ENCODE peak calls at places on chromosomes 3 and 15, in eight cellular contexts. M is posterior cingulate gyrus; I is NCI-H2081; R is bronchial epithelial cell; A is stimulated activated CD8-positive, alpha-beta memory T cell treated with anti-CD3 and anti-CD28 coated beads, Interleukin-4, amount 100 ng/mL, for 4 hours; T is Kasumi-1; K is K562; U is heart left ventricle. X is an unnamed sample.

GRCh38 chr3:105394177-105394576 is 27.5 kb downstream of the ALCAM start:
- DNase-seq in A (no peak), I (no peak), U (no peak), K (no peak), M (no peak), R (peak), T (no peak), X (no peak)

GRCh38 chr15:39053480-39053879 is 488.9 kb upstream of the RASGRP1 start:
- DNase-seq in I (no peak), R (no peak), U (no peak), K (no peak), A (no peak), M (no peak), T (no peak), X (no peak)

GRCh38 chr3:81300324-81300927 is 461.0 kb downstream of the GBE1 start:
- DNase-seq in A (no peak), R (peak), T (no peak), K (no peak), I (no peak), U (no peak), M (no peak), X (no peak)

GRCh38 chr15:95259965-95260364 is 1028.6 kb downstream of the MCTP2 start:
- DNase-seq in R (peak), M (no peak), I (no peak), T (no peak), K (peak), A (no peak), U (no peak), X (no peak)

GRCh38 chr15:73658645-73659044 is 25.5 kb upstream of the NPTN start:
- DNase-seq in M (no peak), A (no peak), T (no peak), R (no peak), K (no peak), I (no peak), U (no peak), X (no peak)

GRCh38 chr3:113210608-113211369 is 568 bp upstream of the BOC start:
- DNase-seq in T (no peak), K (no peak), U (no peak), A (no peak), I (no peak), M (no peak), R (peak), X (no peak)

GRCh38 chr15:99306694-99307338 is 55.5 kb downstream of the LRRC28 start:
- DNase-seq in I (peak), A (no peak), T (no peak), R (peak), U (peak), M (no peak), K (no peak), X (no peak)

GRCh38 chr3:120824613-120825012 is 82.1 kb downstream of the GTF2E1 start:
- DNase-seq in A (no peak), I (no peak), R (no peak), U (no peak), K (no peak), T (no peak), M (no peak), X (no peak)

GRCh38 chr3:183149915-183150825 is 12.4 kb downstream of the LAMP3 start:
- DNase-seq in T (no peak), I (no peak), A (no peak), M (no peak), R (no peak), K (no peak), U (no peak), X (no peak)

GRCh38 chr15:67863442-67863987 is 23.7 kb upstream of the RNU6-1 start:
- DNase-seq in K (peak), A (peak), M (peak), T (peak), I (peak), U (peak), R (peak), X (no peak)

GRCh38 chr3:152331975-152332374 is 63.2 kb downstream of the MBNL1 start:
- DNase-seq in T (no peak), R (no peak), I (no peak), M (no peak), K (no peak), A (no peak), U (no peak), X (no peak)

GRCh38 chr15:77126927-77127326 is 56.0 kb upstream of the TSPAN3 start:
- DNase-seq in A (no peak), M (no peak), R (peak), T (no peak), K (no peak), U (no peak), I (no peak), X (no peak)

GRCh38 chr3:53850895-53851294 is 4.5 kb downstream of the IL17RB start:
- DNase-seq in T (no peak), A (no peak), K (no peak), U (no peak), I (no peak), M (no peak), R (peak), X (peak)

GRCh38 chr3:13916375-13916774 is 36.5 kb upstream of the WNT7A start:
- DNase-seq in A (no peak), K (no peak), U (no peak), T (no peak), I (no peak), R (no peak), M (no peak), X (no peak)

GRCh38 chr15:66923438-66923881 is 141.9 kb upstream of the SMAD3 start:
- DNase-seq in K (peak), I (no peak), U (no peak), A (no peak), M (no peak), R (peak), T (peak), X (no peak)

GRCh38 chr3:175357758-175358157 is 498.6 kb downstream of the NAALADL2 start:
- DNase-seq in T (peak), R (no peak), I (no peak), M (no peak), U (no peak), K (no peak), A (no peak), X (no peak)

GRCh38 chr3:165389653-165390052 is 193.5 kb upstream of the SLITRK3 start:
- DNase-seq in M (no peak), A (no peak), U (no peak), K (no peak), R (no peak), T (no peak), I (no peak), X (no peak)

GRCh38 chr3:152269423-152270144 is 855 bp downstream of the MBNL1 start:
- DNase-seq in M (no peak), K (no peak), T (peak), U (peak), A (no peak), R (peak), I (peak), X (peak)

GRCh38 chr3:84555629-84556028 is 403.2 kb upstream of the CADM2 start:
- DNase-seq in K (no peak), T (no peak), M (no peak), R (no peak), U (no peak), A (no peak), I (no peak), X (no peak)

GRCh38 chr15:67130673-67131601 is 65.5 kb downstream of the SMAD3 start:
- DNase-seq in U (no peak), T (no peak), A (no peak), R (peak), K (no peak), M (no peak), I (no peak), X (no peak)

GRCh38 chr15:37056894-37057205 is 43.5 kb downstream of the MEIS2 start:
- DNase-seq in R (no peak), M (no peak), K (no peak), U (no peak), A (no peak), I (no peak), T (no peak), X (no peak)

GRCh38 chr3:177448987-177449975 is 252.0 kb upstream of the TBL1XR1 start:
- DNase-seq in I (no peak), M (no peak), A (no peak), T (peak), R (peak), U (no peak), K (no peak), X (no peak)

GRCh38 chr3:110314512-110315114 is 757.0 kb upstream of the NECTIN3 start:
- DNase-seq in I (peak), R (peak), U (peak), A (peak), K (peak), T (peak), M (no peak), X (no peak)

GRCh38 chr15:39079296-39079834 is 501.5 kb upstream of the THBS1 start:
- DNase-seq in I (no peak), A (no peak), M (no peak), K (no peak), T (no peak), R (peak), U (no peak), X (no peak)

GRCh38 chr15:94674251-94674650 is 442.9 kb downstream of the MCTP2 start:
- DNase-seq in A (no peak), M (peak), R (peak), T (no peak), U (no peak), I (no peak), K (no peak), X (no peak)

X was measured in AG09319.